ENCODE peak calls at places on chromosomes 16 and 17, in four cellular contexts. W is WTC11, D is K562, H is HepG2. O is an unnamed sample.

GRCh38 chr16:35198223-35199199 is 1739.1 kb downstream of the TP53TG3F start:
- DNase-seq in W (no peak), D (no peak), H (no peak), O (no peak)

GRCh38 chr16:21980032-21980431 is 20.9 kb downstream of the PDZD9 start:
- DNase-seq in W (no peak), D (no peak), H (no peak), O (no peak)

GRCh38 chr17:60315650-60316049 is 76.3 kb downstream of the USP32 start:
- DNase-seq in W (no peak), D (peak; percentile 32), H (peak; percentile 29), O (no peak)

GRCh38 chr17:33696102-33696501 is 403.0 kb upstream of the ASIC2 start:
- DNase-seq in W (no peak), D (peak; percentile 41), H (no peak), O (no peak)

GRCh38 chr16:82943371-82943770 is 316.6 kb downstream of the CDH13 start:
- DNase-seq in W (no peak), D (no peak), H (no peak), O (no peak)

GRCh38 chr16:70473446-70474319 is 19.3 kb downstream of the FCSK start:
- DNase-seq in W (no peak), D (no peak), H (no peak), O (no peak)

GRCh38 chr16:87333101-87333500 is 15.9 kb upstream of the C16orf95 start:
- DNase-seq in W (no peak), D (no peak), H (no peak), O (no peak)

GRCh38 chr16:71276589-71277334 is 12.4 kb downstream of the CMTR2 start:
- DNase-seq in W (no peak), D (no peak), H (no peak), O (no peak)

GRCh38 chr17:76500074-76500744 is 1.0 kb downstream of the RHBDF2 start:
- DNase-seq in W (no peak), D (no peak), H (no peak), O (no peak)

GRCh38 chr16:51640196-51640595 is 489.1 kb upstream of the SALL1 start:
- DNase-seq in W (no peak), D (no peak), H (no peak), O (no peak)

GRCh38 chr16:69796285-69797118 is 34.4 kb downstream of the WWP2 start:
- DNase-seq in W (no peak), D (peak; percentile 69), H (peak; percentile 74), O (no peak)

GRCh38 chr17:72318131-72318530 is 197.3 kb downstream of the SOX9 start:
- DNase-seq in W (no peak), D (no peak), H (no peak), O (no peak)

GRCh38 chr16:27232061-27232841 is 28.9 kb downstream of the KDM8 start:
- DNase-seq in W (no peak), D (no peak), H (no peak), O (peak; percentile 66)

GRCh38 chr17:71055128-71055527 is 885.8 kb downstream of the KCNJ2 start:
- DNase-seq in W (no peak), D (no peak), H (no peak), O (no peak)

GRCh38 chr17:21302711-21303425 is 18.4 kb downstream of the MAP2K3 start:
- DNase-seq in W (no peak), D (no peak), H (no peak), O (no peak)

GRCh38 chr17:78342438-78343098 is 17.3 kb downstream of the SOCS3 start:
- DNase-seq in W (no peak), D (no peak), H (no peak), O (no peak)

GRCh38 chr16:58661199-58661830 is 23.3 kb downstream of the SLC38A7 start:
- DNase-seq in W (peak; percentile 23), D (peak; percentile 53), H (peak; percentile 85), O (no peak)

GRCh38 chr17:13350466-13350865 is 251.3 kb downstream of the HS3ST3A1 start:
- DNase-seq in W (no peak), D (no peak), H (no peak), O (no peak)

GRCh38 chr17:40179923-40180659 is 2.8 kb downstream of the RAPGEFL1 start:
- DNase-seq in W (no peak), D (no peak), H (no peak), O (no peak)

GRCh38 chr17:81419333-81419885 is 24.2 kb downstream of the BAHCC1 start:
- DNase-seq in W (no peak), D (peak; percentile 86), H (no peak), O (no peak)

GRCh38 chr17:31378638-31379037 is 12.8 kb upstream of the RAB11FIP4 start:
- DNase-seq in W (no peak), D (no peak), H (no peak), O (no peak)

GRCh38 chr17:56099649-56100048 is 53.6 kb upstream of the ANKFN1 start:
- DNase-seq in W (no peak), D (no peak), H (no peak), O (no peak)

GRCh38 chr16:19114359-19115147 is 789 bp downstream of the ITPRIPL2 start:
- DNase-seq in W (peak; percentile 56), D (no peak), H (no peak), O (no peak)

GRCh38 chr16:69171325-69172095 is 15.5 kb upstream of the SNTB2 start:
- DNase-seq in W (no peak), D (no peak), H (no peak), O (no peak)

GRCh38 chr16:85291302-85292148 is 179.3 kb upstream of the CIBAR2 start:
- DNase-seq in W (no peak), D (peak; percentile 77), H (peak; percentile 93), O (no peak)

GRCh38 chr16:5379948-5380347 is 282.4 kb upstream of the EEF2KMT start:
- DNase-seq in W (no peak), D (no peak), H (no peak), O (no peak)

GRCh38 chr17:17151055-17151454 is 55.1 kb downstream of the PLD6 start:
- DNase-seq in W (no peak), D (no peak), H (no peak), O (no peak)

GRCh38 chr17:10198509-10199249 is at the start of gene GAS7:
- DNase-seq in W (peak; percentile 81), D (peak; percentile 11), H (no peak), O (no peak)

GRCh38 chr16:457732-458400 is 32.4 kb downstream of the RAB11FIP3 start:
- DNase-seq in W (no peak), D (no peak), H (no peak), O (no peak)

GRCh38 chr16:31489616-31490584 is 7.0 kb downstream of the SLC5A2 start:
- DNase-seq in W (no peak), D (no peak), H (no peak), O (no peak)

GRCh38 chr17:65359016-65359415 is 202.4 kb downstream of the AXIN2 start:
- DNase-seq in W (no peak), D (no peak), H (no peak), O (no peak)

GRCh38 chr16:53848277-53848942 is 144.5 kb downstream of the FTO start:
- DNase-seq in W (no peak), D (no peak), H (peak; percentile 31), O (no peak)

GRCh38 chr17:35011671-35012216 is 31.4 kb downstream of the LIG3 start:
- DNase-seq in W (no peak), D (no peak), H (no peak), O (no peak)
- TF ChIP-seq CBFB in W (no peak), D (no peak), H (no peak), O (no peak)

DNA sequence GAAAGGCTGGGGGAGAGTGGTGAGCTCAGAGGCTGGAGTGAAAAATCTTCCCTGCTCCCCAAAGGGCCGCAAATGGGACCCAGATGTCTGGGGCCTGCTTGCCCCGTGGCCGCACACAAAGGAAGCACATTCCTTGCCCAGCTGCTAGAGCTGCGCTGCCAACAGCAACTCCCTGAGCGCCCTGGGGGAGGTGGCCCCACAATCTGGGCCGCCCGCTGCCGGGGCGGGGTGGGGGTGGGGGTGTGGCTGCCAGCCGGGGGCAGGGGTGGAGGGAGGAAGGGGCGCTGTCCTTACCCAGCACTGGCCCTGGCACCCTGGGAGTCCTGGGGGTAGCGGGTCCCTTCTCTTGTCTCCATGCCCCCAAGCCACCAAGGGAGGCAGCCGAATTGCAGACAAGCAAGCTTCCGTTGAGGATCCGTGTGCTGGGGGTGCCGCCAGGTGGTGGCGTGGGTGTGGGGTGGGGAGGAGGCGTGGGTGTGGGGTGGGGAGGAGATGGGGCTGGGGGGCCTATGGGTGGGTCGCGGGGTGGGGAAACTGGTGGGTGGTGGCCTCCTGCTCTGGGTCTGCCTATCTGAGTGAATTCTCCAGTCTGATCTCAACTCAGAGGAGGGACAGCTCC is 48.4 kb upstream of the PABPN1L start:
- DNase-seq in W (no peak), D (no peak), H (no peak), O (no peak)
- TF ChIP-seq CBFB in W (no peak), D (no peak), H (no peak), O (no peak)

GRCh38 chr17:50396261-50397110 is 837 bp downstream of the LRRC59 start:
- DNase-seq in W (no peak), D (peak; percentile 55), H (peak; percentile 38), O (no peak)
- TF ChIP-seq CBFB in W (no peak), D (no peak), H (no peak), O (no peak)

DNA sequence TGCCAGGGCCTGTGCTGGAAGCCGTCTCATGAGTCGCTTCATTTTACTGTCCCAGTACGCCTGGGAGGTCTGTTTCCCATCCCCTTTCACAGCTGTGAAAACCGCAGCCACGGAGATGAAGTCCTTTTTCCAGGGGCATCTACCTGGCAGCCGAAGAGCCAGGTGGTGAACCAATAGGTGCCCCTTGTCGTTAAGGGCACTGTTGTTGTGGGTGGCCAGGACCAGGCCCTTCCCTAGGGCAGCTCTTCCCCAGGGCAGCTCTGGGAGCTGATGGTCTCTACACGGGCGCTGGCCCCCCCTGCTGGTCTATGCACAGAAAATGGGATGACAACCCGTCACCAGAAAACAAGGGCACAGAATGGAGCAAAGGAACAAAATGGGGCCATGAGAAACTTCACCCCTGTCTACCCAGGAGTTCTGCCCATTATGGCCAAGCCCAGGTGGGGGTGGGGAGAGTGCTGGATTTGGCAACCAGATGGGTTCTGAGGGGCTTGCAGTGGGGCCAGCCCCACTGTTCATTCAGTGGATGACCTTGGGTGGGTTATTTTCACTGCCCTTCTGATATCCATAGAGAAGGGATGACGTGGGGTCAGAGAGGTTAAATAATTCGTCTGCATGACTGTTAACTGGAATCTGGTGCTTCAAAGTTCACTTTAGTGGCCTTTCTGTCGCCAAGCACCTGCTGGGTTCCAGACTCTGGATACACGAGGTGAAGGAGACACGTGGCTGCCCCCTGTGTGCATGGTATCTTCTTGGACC is 11.5 kb downstream of the RMI2 start:
- DNase-seq in W (peak; percentile 80), D (peak; percentile 76), H (peak; percentile 81), O (no peak)
- TF ChIP-seq CBFB in W (no peak), D (no peak), H (peak; percentile 42), O (peak; percentile 54)